ENCODE peak calls at places on chromosomes 4 and X, in ten cellular contexts. P is body of pancreas, J is GM23338, V is heart left ventricle, N is IMR-90, Q is right atrium auricular region, O is left ventricle myocardium inferior, C is HepG2, M is fibroblast of lung, Z is K562. B is an unnamed sample. For H3K4me1 and H3K27me3, the result is how much of the 10 kb centered on the place peaks cover.

GRCh38 chr4:42070463-42070862 is 80.1 kb downstream of the SLC30A9 start:
- DNase-seq in N (no peak), Q (no peak), C (no peak), M (no peak), Z (no peak), O (no peak), V (no peak), J (no peak), P (no peak), B (no peak)

GRCh38 chrX:11185861-11186260 is 74.7 kb downstream of the HCCS start:
- DNase-seq in M (no peak), N (no peak), J (no peak), V (no peak), Q (no peak), O (no peak), Z (no peak), P (no peak), C (no peak), B (no peak)

GRCh38 chr4:61995717-61996337 is 795.7 kb downstream of the ADGRL3 start:
- DNase-seq in C (no peak), P (no peak), O (no peak), Q (no peak), N (no peak), M (peak), Z (no peak), J (no peak), V (no peak), B (no peak)

GRCh38 chr4:109067509-109068205 is 234.8 kb downstream of the COL25A1 start:
- DNase-seq in V (no peak), J (no peak), M (peak), P (peak), Z (no peak), O (peak), Q (no peak), C (no peak), N (peak), B (no peak)

GRCh38 chrX:145623453-145623852 is 194.2 kb upstream of the SLITRK2 start:
- DNase-seq in C (no peak), O (no peak), P (no peak), Z (no peak), M (no peak), V (no peak), J (no peak), Q (no peak), N (no peak), B (no peak)

GRCh38 chr4:170005472-170005871 is 20.7 kb downstream of the MFAP3L start:
- DNase-seq in V (no peak), O (no peak), C (no peak), N (no peak), J (no peak), M (peak), P (no peak), Q (no peak), Z (no peak), B (no peak)

GRCh38 chr4:155796031-155796430 is 37.2 kb downstream of the GUCY1B1 start:
- DNase-seq in J (peak), V (no peak), Z (no peak), N (peak), O (no peak), M (peak), Q (no peak), C (peak), P (no peak), B (no peak)

GRCh38 chr4:113026556-113026955 is 22.9 kb upstream of the ANK2 start:
- DNase-seq in Z (no peak), J (no peak), O (no peak), N (no peak), V (no peak), Q (no peak), M (peak), P (no peak), C (no peak), B (no peak)

GRCh38 chr4:67785528-67785927 is 31.3 kb upstream of the GNRHR start:
- DNase-seq in N (no peak), M (peak), O (no peak), Q (no peak), J (no peak), C (no peak), V (no peak), P (no peak), Z (no peak), B (no peak)

DNA sequence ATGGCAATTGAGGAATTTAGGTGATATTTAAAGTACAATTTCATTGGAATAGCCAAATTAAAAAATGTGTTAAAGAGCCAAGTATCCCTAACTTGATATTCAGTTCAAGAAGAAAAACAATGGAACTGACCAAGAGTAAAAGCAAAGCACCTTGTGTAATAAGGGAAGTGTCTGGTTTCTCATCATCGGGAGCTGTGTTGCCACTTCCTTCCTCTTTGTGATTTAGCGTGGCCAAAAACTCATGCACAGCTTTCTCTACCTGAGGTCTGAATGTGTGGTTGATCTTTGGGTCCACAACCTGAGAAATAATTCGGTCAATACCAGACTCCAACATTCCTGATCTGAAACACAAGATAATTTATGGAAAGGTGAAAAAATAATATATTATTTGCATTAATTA is 12.4 kb downstream of the BOD1L1 start:
- DNase-seq in C (no peak), V (no peak), O (no peak), Z (no peak), M (no peak), P (no peak), N (no peak), Q (no peak), J (no peak), B (no peak)
- H3K4me1 ChIP-seq in C (under half), V (under half), O (under half), Z (under half), M (under half), P (under half), N (under half), Q (under half), J (under half), B (under half)

DNA sequence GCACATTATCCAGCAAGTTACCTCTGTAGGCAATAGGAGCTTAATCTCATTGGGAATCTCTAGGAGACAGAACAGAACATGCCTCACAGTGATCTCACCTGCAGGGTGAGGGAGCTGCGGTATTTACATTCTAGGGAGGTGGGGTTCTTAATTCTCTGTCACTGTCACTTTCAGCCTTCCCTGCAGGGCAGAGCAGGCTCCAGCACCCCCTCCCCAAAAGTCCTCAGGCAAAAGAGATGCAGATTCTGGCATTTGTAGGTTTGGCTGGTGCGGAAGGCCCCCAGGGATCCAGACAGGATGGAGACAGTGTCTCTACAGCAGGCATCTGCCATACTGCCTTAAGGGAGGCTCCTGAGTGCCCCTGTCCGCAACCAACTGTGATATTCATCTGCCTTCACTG is 166.4 kb upstream of the ATP6AP2 start:
- DNase-seq in C (no peak), O (no peak), N (no peak), Z (no peak), J (no peak), P (no peak), V (no peak), M (no peak), Q (no peak), B (no peak)
- H3K27me3 ChIP-seq in C (under half), O (under half), N (under half), Z (under half), J (under half), P (under half), V (under half), M (under half), Q (under half), B (under half)

GRCh38 chr4:138909605-138910004 is 106.0 kb upstream of the NOCT start:
- DNase-seq in V (no peak), O (no peak), Q (no peak), C (no peak), Z (no peak), N (no peak), P (no peak), M (no peak), J (peak), B (no peak)
- TF ChIP-seq CTCF in V (no peak), O (no peak), Q (no peak), C (no peak), Z (no peak), N (no peak), P (no peak), M (no peak), J (no peak), B (no peak)

GRCh38 chr4:1244081-1244977 is 4.6 kb downstream of the CTBP1 start:
- DNase-seq in J (no peak), N (no peak), P (peak), Q (no peak), O (peak), M (no peak), Z (no peak), C (no peak), V (no peak), B (peak)
- H3K4me1 ChIP-seq in J (under half), N (under half), P (half or more), Q (under half), O (half or more), M (under half), Z (half or more), C (under half), V (half or more), B (half or more)